ENCODE peak calls at places on chromosomes 4 and X, in four cellular contexts. Y is ascending aorta, W is uterus, I is fibroblast of lung. N is an unnamed sample.

GRCh38 chrX:9146657-9147056 is 112.7 kb upstream of the FAM9B start:
- DNase-seq in Y (no peak), W (no peak), I (no peak), N (no peak)

GRCh38 chr4:57151481-57151880 is 41.3 kb upstream of the IGFBP7 start:
- DNase-seq in Y (no peak), W (no peak), I (peak), N (no peak)

GRCh38 chr4:153267915-153268694 is 63.9 kb downstream of the TRIM2 start:
- DNase-seq in Y (no peak), W (no peak), I (no peak), N (no peak)

GRCh38 chr4:37953620-37954325 is 6.4 kb upstream of the PTTG2 start:
- DNase-seq in Y (no peak), W (no peak), I (peak), N (no peak)

GRCh38 chr4:165600959-165601674 is 222.3 kb downstream of the CPE start:
- DNase-seq in Y (no peak), W (no peak), I (peak), N (no peak)

GRCh38 chr4:35166437-35166836 is 1077.9 kb downstream of the ARAP2 start:
- DNase-seq in Y (no peak), W (no peak), I (no peak), N (no peak)

GRCh38 chrX:111337067-111337466 is 66.8 kb upstream of the CAPN6 start:
- DNase-seq in Y (no peak), W (no peak), I (no peak), N (no peak)

GRCh38 chr4:67714248-67714583 is 13.3 kb upstream of the UBA6 start:
- DNase-seq in Y (no peak), W (no peak), I (no peak), N (no peak)

GRCh38 chrX:150364347-150365050 is 1.4 kb downstream of the MAMLD1 start:
- DNase-seq in Y (no peak), W (no peak), I (peak), N (no peak)

GRCh38 chr4:94728056-94728766 is 29.5 kb upstream of the BMPR1B start:
- DNase-seq in Y (no peak), W (no peak), I (no peak), N (no peak)

GRCh38 chr4:56739104-56739777 is 58.1 kb upstream of the HOPX start:
- DNase-seq in Y (no peak), W (no peak), I (no peak), N (peak)

GRCh38 chr4:24979554-24979953 is 51.2 kb downstream of the LGI2 start:
- DNase-seq in Y (no peak), W (no peak), I (no peak), N (peak)

GRCh38 chr4:87009095-87009648 is 74.4 kb downstream of the AFF1 start:
- DNase-seq in Y (no peak), W (no peak), I (no peak), N (no peak)

DNA sequence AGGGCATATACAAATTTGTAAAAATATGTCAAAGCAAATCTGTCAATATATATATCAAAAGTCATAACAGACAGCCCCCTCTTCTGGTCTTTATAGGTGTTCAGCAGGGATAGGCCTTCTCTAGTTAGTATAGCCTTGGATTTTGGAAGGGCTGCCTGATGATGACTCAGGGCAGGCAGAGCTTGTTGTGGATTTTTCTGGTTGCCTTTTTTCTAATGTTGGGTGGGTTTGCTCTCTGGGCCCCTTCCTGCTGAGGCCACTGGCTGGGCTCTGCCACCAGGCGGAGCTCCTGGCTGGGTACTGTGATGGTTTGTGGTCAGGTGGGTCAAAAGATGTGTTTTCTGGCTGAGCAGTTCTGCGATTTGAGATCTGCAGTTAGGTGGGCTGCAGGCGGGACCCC is 294.2 kb downstream of the GRIA2 start:
- DNase-seq in Y (no peak), W (no peak), I (no peak), N (no peak)
- TF ChIP-seq CTCF in Y (no peak), W (no peak), I (no peak), N (peak)

DNA sequence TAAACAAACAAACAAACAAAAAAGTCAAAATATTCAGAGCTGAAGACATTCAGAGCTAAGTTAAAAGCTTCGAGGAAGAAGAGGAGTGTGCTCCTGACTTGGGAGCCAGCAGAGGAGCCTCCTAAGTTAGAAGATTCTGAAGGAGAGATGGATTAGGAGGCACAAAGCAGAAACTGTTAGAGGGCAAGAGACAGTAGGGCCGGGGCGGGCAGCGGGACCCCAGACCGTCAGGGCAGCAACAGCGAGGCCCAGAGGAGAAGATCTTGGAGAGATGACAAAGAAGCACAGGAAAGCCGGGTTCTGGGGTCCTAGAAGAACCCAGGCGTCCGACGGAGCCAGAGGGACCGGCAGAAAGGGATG is 682 bp downstream of the KLHL13 start:
- DNase-seq in Y (no peak), W (no peak), I (no peak), N (no peak)
- H3K4me3 ChIP-seq in Y (peak), W (peak), I (peak), N (peak)

DNA sequence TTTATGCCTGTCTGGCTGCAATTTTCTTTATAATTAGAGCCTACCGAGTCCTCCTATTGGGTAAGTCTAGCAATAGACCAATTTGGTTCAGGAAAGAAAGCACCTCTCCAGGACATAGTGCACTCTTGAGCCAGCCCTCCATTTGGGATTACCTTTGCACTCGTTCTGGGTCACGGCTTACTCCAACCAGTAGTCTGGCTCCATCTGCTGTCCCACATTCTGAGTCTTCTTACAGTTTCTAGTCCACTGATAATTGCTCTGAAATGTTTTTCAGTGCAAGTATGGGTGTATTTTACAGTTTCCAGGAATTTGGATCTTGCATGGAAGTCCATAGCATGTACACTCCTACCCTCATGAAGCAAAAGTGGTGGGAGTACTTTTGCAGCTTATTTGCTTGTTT is 34.8 kb upstream of the USP51 start:
- DNase-seq in Y (no peak), W (no peak), I (no peak), N (peak)
- TF ChIP-seq CTCF in Y (no peak), W (no peak), I (no peak), N (peak)

DNA sequence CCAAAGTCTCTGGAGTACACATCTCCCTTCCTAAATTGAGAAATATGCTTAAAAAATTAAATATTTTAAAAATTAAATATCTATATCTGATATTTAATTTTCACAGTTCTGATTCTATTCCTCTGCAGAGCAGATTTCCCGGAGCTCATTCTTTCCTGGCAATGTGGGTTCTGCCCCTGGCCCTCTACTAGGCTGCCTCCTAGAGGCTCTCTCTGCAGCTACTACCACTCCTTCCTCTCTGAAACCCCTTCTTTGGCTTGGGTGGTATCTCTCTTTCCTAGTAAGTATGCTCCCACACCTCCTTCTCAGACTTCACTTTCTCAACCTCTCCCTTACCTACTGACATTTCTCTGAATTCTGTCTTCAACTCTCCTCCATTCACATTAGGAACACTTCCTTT is 45.3 kb downstream of the RPGR start:
- DNase-seq in Y (no peak), W (peak), I (no peak), N (peak)
- H3K4me3 ChIP-seq in Y (no peak), W (no peak), I (no peak), N (no peak)

GRCh38 chr4:175125410-175126068 is 207.4 kb downstream of the ADAM29 start:
- DNase-seq in Y (no peak), W (no peak), I (no peak), N (peak)
- TF ChIP-seq CTCF in Y (no peak), W (no peak), I (no peak), N (peak)

GRCh38 chrX:115561605-115562491 is 874 bp downstream of the PLS3 start:
- DNase-seq in Y (no peak), W (peak), I (peak), N (peak)

GRCh38 chrX:115560211-115560977 is 580 bp upstream of the PLS3 start:
- DNase-seq in Y (no peak), W (no peak), I (peak), N (peak)

GRCh38 chrX:115559672-115560071 is 1.3 kb upstream of the PLS3 start:
- DNase-seq in Y (no peak), W (no peak), I (no peak), N (no peak)

GRCh38 chrX:115562492-115562872 is 1.5 kb downstream of the PLS3 start:
- DNase-seq in Y (no peak), W (no peak), I (peak), N (peak)

GRCh38 chrX:115560978-115561604 is at the start of gene PLS3:
- DNase-seq in Y (peak), W (peak), I (peak), N (peak)
- H3K4me3 ChIP-seq in Y (peak), W (peak), I (peak), N (peak)

DNA sequence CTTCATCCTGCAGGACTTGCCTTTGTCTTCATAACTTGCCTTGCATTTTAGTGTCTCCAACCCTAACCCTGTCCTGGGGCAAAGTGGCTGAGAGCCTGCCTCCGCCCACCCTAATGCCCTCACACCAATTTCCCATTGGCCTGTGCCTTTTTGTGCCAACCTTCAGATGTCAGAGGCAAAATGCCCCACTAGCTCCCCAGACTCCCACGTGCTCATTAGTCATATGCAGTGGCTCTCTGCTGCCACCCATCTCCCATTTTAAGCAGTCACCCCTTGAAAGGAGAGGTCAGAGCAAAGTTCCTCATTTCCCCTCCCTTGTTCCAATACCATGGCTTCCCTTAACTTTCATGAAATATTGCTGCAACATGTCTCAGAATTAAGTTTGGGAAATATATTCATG is 74.8 kb upstream of the PASD1 start:
- DNase-seq in Y (no peak), W (no peak), I (no peak), N (peak)
- TF ChIP-seq CTCF in Y (no peak), W (no peak), I (no peak), N (peak)

DNA sequence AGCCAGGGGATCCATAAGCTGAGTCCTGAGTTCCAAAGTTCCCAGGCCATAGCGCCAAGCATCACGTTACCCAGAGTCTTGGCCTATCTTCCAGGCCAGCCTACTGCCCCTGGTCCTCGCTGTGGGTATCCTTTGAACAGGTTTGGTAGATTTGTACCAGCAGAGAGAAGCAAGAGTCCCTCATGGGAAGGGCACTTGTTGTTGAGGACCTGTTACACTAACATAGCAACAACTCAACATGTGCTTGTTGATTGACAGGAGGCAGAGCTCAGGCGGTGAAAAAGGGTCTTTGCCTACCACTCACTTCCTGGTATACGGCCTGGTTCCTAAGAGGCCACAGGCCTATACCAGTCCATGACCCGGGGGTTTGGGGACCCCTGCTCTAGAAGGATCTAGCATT is 138.4 kb downstream of the RASL11B start:
- DNase-seq in Y (no peak), W (no peak), I (no peak), N (no peak)
- H3K4me3 ChIP-seq in Y (no peak), W (no peak), I (no peak), N (no peak)

DNA sequence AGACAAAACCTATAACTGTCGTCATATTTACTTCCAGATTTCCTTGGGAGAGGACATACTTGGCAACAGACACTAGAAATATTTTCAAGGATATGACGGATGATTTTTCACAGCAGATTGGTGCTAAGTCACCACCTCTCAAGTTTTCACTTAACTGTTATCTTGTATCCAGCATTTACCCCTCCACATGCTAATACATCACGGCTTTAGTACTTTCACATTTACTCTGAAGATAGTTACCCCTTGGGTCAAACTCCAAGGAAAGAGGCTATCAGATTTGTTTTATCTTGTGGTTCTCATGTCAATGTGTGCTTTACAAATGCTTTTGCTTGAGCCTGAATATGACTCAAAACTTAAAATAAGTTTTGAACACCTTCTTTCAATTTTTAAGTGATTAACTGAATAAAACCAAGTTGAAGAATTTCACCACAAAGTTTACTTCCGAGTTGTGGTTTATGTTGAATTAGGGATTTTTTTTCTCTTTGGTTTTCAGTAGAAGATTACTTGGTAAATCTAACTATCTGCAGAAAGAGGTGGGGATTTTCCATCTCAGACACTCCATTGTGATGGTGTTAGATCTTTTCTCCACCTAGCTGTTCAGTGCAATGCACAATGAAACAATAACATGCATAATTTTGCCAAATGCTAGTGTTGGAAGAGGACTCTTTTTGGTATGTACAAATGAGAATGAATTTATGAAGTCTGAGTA is 75.4 kb upstream of the FAT1 start:
- DNase-seq in Y (no peak), W (no peak), I (peak), N (peak)
- TF ChIP-seq CTCF in Y (no peak), W (no peak), I (no peak), N (no peak)

GRCh38 chr4:108029731-108030130 is 40.0 kb downstream of the HADH start:
- DNase-seq in Y (no peak), W (no peak), I (peak), N (no peak)
- H3K4me3 ChIP-seq in Y (no peak), W (no peak), I (no peak), N (no peak)